ENCODE peak calls at places on chromosome 7, in four cellular contexts. One of them, this sample, is unnamed.

GRCh38 chr7:154709840-154710520 is 292.9 kb downstream of the PAXIP1 start:
- DNase-seq in stimulated activated CD4-positive, alpha-beta T cell treated with anti-CD3 and anti-CD28 coated beads, Interleukin-4, amount 100 ng/mL, for 48 hours: no peak
- DNase-seq in ELF-1: no peak
- DNase-seq in NCI-H345: no peak
- DNase-seq in this sample: no peak

GRCh38 chr7:44145419-44145968 is 4.4 kb upstream of the MYL7 start:
- DNase-seq in NCI-H345: no peak
- DNase-seq in ELF-1: no peak
- DNase-seq in stimulated activated CD4-positive, alpha-beta T cell treated with anti-CD3 and anti-CD28 coated beads, Interleukin-4, amount 100 ng/mL, for 48 hours: peak; percentile 19
- DNase-seq in this sample: no peak

GRCh38 chr7:152856351-152856750 is 96.8 kb downstream of the ACTR3B start:
- DNase-seq in NCI-H345: no peak
- DNase-seq in ELF-1: no peak
- DNase-seq in stimulated activated CD4-positive, alpha-beta T cell treated with anti-CD3 and anti-CD28 coated beads, Interleukin-4, amount 100 ng/mL, for 48 hours: no peak
- DNase-seq in this sample: no peak

GRCh38 chr7:70189776-70190175 is 591.5 kb downstream of the AUTS2 start:
- DNase-seq in stimulated activated CD4-positive, alpha-beta T cell treated with anti-CD3 and anti-CD28 coated beads, Interleukin-4, amount 100 ng/mL, for 48 hours: no peak
- DNase-seq in ELF-1: no peak
- DNase-seq in NCI-H345: no peak
- DNase-seq in this sample: no peak

GRCh38 chr7:86149266-86149665 is 494.4 kb upstream of the GRM3 start:
- DNase-seq in ELF-1: no peak
- DNase-seq in stimulated activated CD4-positive, alpha-beta T cell treated with anti-CD3 and anti-CD28 coated beads, Interleukin-4, amount 100 ng/mL, for 48 hours: no peak
- DNase-seq in NCI-H345: no peak
- DNase-seq in this sample: no peak

GRCh38 chr7:49768835-49769234 is 4.6 kb upstream of the VWC2 start:
- DNase-seq in ELF-1: no peak
- DNase-seq in stimulated activated CD4-positive, alpha-beta T cell treated with anti-CD3 and anti-CD28 coated beads, Interleukin-4, amount 100 ng/mL, for 48 hours: no peak
- DNase-seq in NCI-H345: no peak
- DNase-seq in this sample: no peak

GRCh38 chr7:23373151-23374004 is 74.2 kb downstream of the MALSU1 start:
- DNase-seq in NCI-H345: peak; percentile 6
- DNase-seq in ELF-1: no peak
- DNase-seq in stimulated activated CD4-positive, alpha-beta T cell treated with anti-CD3 and anti-CD28 coated beads, Interleukin-4, amount 100 ng/mL, for 48 hours: peak; percentile 53
- DNase-seq in this sample: no peak

GRCh38 chr7:76065016-76065612 is 17.2 kb downstream of the MDH2 start:
- DNase-seq in ELF-1: no peak
- DNase-seq in NCI-H345: no peak
- DNase-seq in stimulated activated CD4-positive, alpha-beta T cell treated with anti-CD3 and anti-CD28 coated beads, Interleukin-4, amount 100 ng/mL, for 48 hours: no peak
- DNase-seq in this sample: no peak

GRCh38 chr7:9854605-9855004 is 1119.1 kb upstream of the PHF14 start:
- DNase-seq in NCI-H345: no peak
- DNase-seq in stimulated activated CD4-positive, alpha-beta T cell treated with anti-CD3 and anti-CD28 coated beads, Interleukin-4, amount 100 ng/mL, for 48 hours: no peak
- DNase-seq in ELF-1: no peak
- DNase-seq in this sample: no peak

GRCh38 chr7:7913506-7913905 is 55.1 kb upstream of the GLCCI1 start:
- DNase-seq in ELF-1: peak; percentile 17
- DNase-seq in NCI-H345: no peak
- DNase-seq in stimulated activated CD4-positive, alpha-beta T cell treated with anti-CD3 and anti-CD28 coated beads, Interleukin-4, amount 100 ng/mL, for 48 hours: no peak
- DNase-seq in this sample: no peak

GRCh38 chr7:143320620-143321019 is 4.7 kb downstream of the CLCN1 start:
- DNase-seq in NCI-H345: no peak
- DNase-seq in stimulated activated CD4-positive, alpha-beta T cell treated with anti-CD3 and anti-CD28 coated beads, Interleukin-4, amount 100 ng/mL, for 48 hours: no peak
- DNase-seq in ELF-1: no peak
- DNase-seq in this sample: peak; percentile 20

GRCh38 chr7:124034754-124035100 is 1.9 kb upstream of the TMEM229A start:
- DNase-seq in stimulated activated CD4-positive, alpha-beta T cell treated with anti-CD3 and anti-CD28 coated beads, Interleukin-4, amount 100 ng/mL, for 48 hours: no peak
- DNase-seq in ELF-1: no peak
- DNase-seq in NCI-H345: no peak
- DNase-seq in this sample: no peak

GRCh38 chr7:106092204-106092603 is 19.9 kb downstream of the SYPL1 start:
- DNase-seq in stimulated activated CD4-positive, alpha-beta T cell treated with anti-CD3 and anti-CD28 coated beads, Interleukin-4, amount 100 ng/mL, for 48 hours: no peak
- DNase-seq in NCI-H345: no peak
- DNase-seq in ELF-1: no peak
- DNase-seq in this sample: no peak

GRCh38 chr7:138667535-138667934 is 33.6 kb downstream of the SVOPL start:
- DNase-seq in ELF-1: no peak
- DNase-seq in NCI-H345: no peak
- DNase-seq in stimulated activated CD4-positive, alpha-beta T cell treated with anti-CD3 and anti-CD28 coated beads, Interleukin-4, amount 100 ng/mL, for 48 hours: no peak
- DNase-seq in this sample: no peak

GRCh38 chr7:75968012-75968411 is 26.4 kb downstream of the TMEM120A start:
- DNase-seq in NCI-H345: no peak
- DNase-seq in stimulated activated CD4-positive, alpha-beta T cell treated with anti-CD3 and anti-CD28 coated beads, Interleukin-4, amount 100 ng/mL, for 48 hours: no peak
- DNase-seq in ELF-1: no peak
- DNase-seq in this sample: no peak

GRCh38 chr7:98175260-98175604 is 36.0 kb upstream of the BHLHA15 start:
- DNase-seq in ELF-1: no peak
- DNase-seq in NCI-H345: no peak
- DNase-seq in stimulated activated CD4-positive, alpha-beta T cell treated with anti-CD3 and anti-CD28 coated beads, Interleukin-4, amount 100 ng/mL, for 48 hours: no peak
- DNase-seq in this sample: no peak

GRCh38 chr7:44107116-44107960 is 3.2 kb downstream of the AEBP1 start:
- DNase-seq in NCI-H345: no peak
- DNase-seq in stimulated activated CD4-positive, alpha-beta T cell treated with anti-CD3 and anti-CD28 coated beads, Interleukin-4, amount 100 ng/mL, for 48 hours: no peak
- DNase-seq in ELF-1: no peak
- DNase-seq in this sample: no peak

GRCh38 chr7:142438235-142438922 is 180.5 kb upstream of the PRSS58 start:
- DNase-seq in ELF-1: peak; percentile 56
- DNase-seq in NCI-H345: no peak
- DNase-seq in stimulated activated CD4-positive, alpha-beta T cell treated with anti-CD3 and anti-CD28 coated beads, Interleukin-4, amount 100 ng/mL, for 48 hours: no peak
- DNase-seq in this sample: peak; percentile 6

GRCh38 chr7:89680161-89680560 is 474.1 kb upstream of the STEAP1 start:
- DNase-seq in NCI-H345: no peak
- DNase-seq in ELF-1: no peak
- DNase-seq in stimulated activated CD4-positive, alpha-beta T cell treated with anti-CD3 and anti-CD28 coated beads, Interleukin-4, amount 100 ng/mL, for 48 hours: no peak
- DNase-seq in this sample: no peak

GRCh38 chr7:76428868-76429805 is 4.4 kb downstream of the ZP3 start:
- DNase-seq in NCI-H345: no peak
- DNase-seq in stimulated activated CD4-positive, alpha-beta T cell treated with anti-CD3 and anti-CD28 coated beads, Interleukin-4, amount 100 ng/mL, for 48 hours: no peak
- DNase-seq in ELF-1: peak; percentile 37
- DNase-seq in this sample: no peak

GRCh38 chr7:101614939-101615302 is 14.2 kb downstream of the MYL10 start:
- DNase-seq in stimulated activated CD4-positive, alpha-beta T cell treated with anti-CD3 and anti-CD28 coated beads, Interleukin-4, amount 100 ng/mL, for 48 hours: no peak
- DNase-seq in NCI-H345: no peak
- DNase-seq in ELF-1: peak; percentile 80
- DNase-seq in this sample: no peak

GRCh38 chr7:98870071-98870651 is 347 bp upstream of the TMEM130 start:
- DNase-seq in stimulated activated CD4-positive, alpha-beta T cell treated with anti-CD3 and anti-CD28 coated beads, Interleukin-4, amount 100 ng/mL, for 48 hours: peak; percentile 69
- DNase-seq in NCI-H345: peak; percentile 87
- DNase-seq in ELF-1: peak; percentile 46
- DNase-seq in this sample: peak; percentile 21

GRCh38 chr7:135152447-135152846 is 4.6 kb downstream of the TMEM140 start:
- DNase-seq in ELF-1: no peak
- DNase-seq in stimulated activated CD4-positive, alpha-beta T cell treated with anti-CD3 and anti-CD28 coated beads, Interleukin-4, amount 100 ng/mL, for 48 hours: no peak
- DNase-seq in NCI-H345: no peak
- DNase-seq in this sample: no peak

GRCh38 chr7:30524545-30524944 is 19.9 kb upstream of the GGCT start:
- DNase-seq in stimulated activated CD4-positive, alpha-beta T cell treated with anti-CD3 and anti-CD28 coated beads, Interleukin-4, amount 100 ng/mL, for 48 hours: no peak
- DNase-seq in NCI-H345: peak; percentile 12
- DNase-seq in ELF-1: no peak
- DNase-seq in this sample: no peak

GRCh38 chr7:112701456-112701855 is 88.7 kb downstream of the TMEM168 start:
- DNase-seq in NCI-H345: no peak
- DNase-seq in stimulated activated CD4-positive, alpha-beta T cell treated with anti-CD3 and anti-CD28 coated beads, Interleukin-4, amount 100 ng/mL, for 48 hours: no peak
- DNase-seq in ELF-1: peak; percentile 23
- DNase-seq in this sample: no peak

GRCh38 chr7:4151926-4152549 is 530.1 kb upstream of the FOXK1 start:
- DNase-seq in stimulated activated CD4-positive, alpha-beta T cell treated with anti-CD3 and anti-CD28 coated beads, Interleukin-4, amount 100 ng/mL, for 48 hours: no peak
- DNase-seq in NCI-H345: no peak
- DNase-seq in ELF-1: no peak
- DNase-seq in this sample: no peak

GRCh38 chr7:13097508-13097907 is 410.1 kb downstream of the ARL4A start:
- DNase-seq in stimulated activated CD4-positive, alpha-beta T cell treated with anti-CD3 and anti-CD28 coated beads, Interleukin-4, amount 100 ng/mL, for 48 hours: no peak
- DNase-seq in ELF-1: no peak
- DNase-seq in NCI-H345: peak; percentile 4
- DNase-seq in this sample: no peak

GRCh38 chr7:1466524-1467271 is 7.4 kb upstream of the MICALL2 start:
- DNase-seq in ELF-1: peak; percentile 79
- DNase-seq in stimulated activated CD4-positive, alpha-beta T cell treated with anti-CD3 and anti-CD28 coated beads, Interleukin-4, amount 100 ng/mL, for 48 hours: no peak
- DNase-seq in NCI-H345: peak; percentile 19
- DNase-seq in this sample: peak; percentile 79

GRCh38 chr7:130277763-130278643 is 11.3 kb downstream of the CPA2 start:
- DNase-seq in NCI-H345: peak; percentile 35
- DNase-seq in ELF-1: peak; percentile 74
- DNase-seq in stimulated activated CD4-positive, alpha-beta T cell treated with anti-CD3 and anti-CD28 coated beads, Interleukin-4, amount 100 ng/mL, for 48 hours: no peak
- DNase-seq in this sample: peak; percentile 52

GRCh38 chr7:157565201-157565626 is 228.4 kb downstream of the DNAJB6 start:
- DNase-seq in NCI-H345: no peak
- DNase-seq in stimulated activated CD4-positive, alpha-beta T cell treated with anti-CD3 and anti-CD28 coated beads, Interleukin-4, amount 100 ng/mL, for 48 hours: no peak
- DNase-seq in ELF-1: no peak
- DNase-seq in this sample: no peak

GRCh38 chr7:111796671-111797070 is 234.4 kb upstream of the IMMP2L start:
- DNase-seq in stimulated activated CD4-positive, alpha-beta T cell treated with anti-CD3 and anti-CD28 coated beads, Interleukin-4, amount 100 ng/mL, for 48 hours: no peak
- DNase-seq in NCI-H345: no peak
- DNase-seq in ELF-1: no peak
- DNase-seq in this sample: no peak

GRCh38 chr7:122211362-122211761 is 67.3 kb upstream of the AASS start:
- DNase-seq in ELF-1: no peak
- DNase-seq in stimulated activated CD4-positive, alpha-beta T cell treated with anti-CD3 and anti-CD28 coated beads, Interleukin-4, amount 100 ng/mL, for 48 hours: no peak
- DNase-seq in NCI-H345: no peak
- DNase-seq in this sample: no peak

This sample was measured in thyroid gland.